ENCODE peak calls at places on chromosomes 13 and 19, in four cellular contexts. One of them, this sample, is unnamed.

GRCh38 chr13:50387124-50387581 is 371.9 kb downstream of the KCNRG start:
- DNase-seq in HepG2: peak
- DNase-seq in GM12878: no peak
- DNase-seq in K562: peak
- DNase-seq in this sample: peak

GRCh38 chr19:17721821-17722220 is 2.5 kb downstream of the MAP1S start:
- DNase-seq in HepG2: no peak
- DNase-seq in GM12878: no peak
- DNase-seq in K562: no peak
- DNase-seq in this sample: no peak

GRCh38 chr13:110119943-110120905 is 186.7 kb downstream of the COL4A1 start:
- DNase-seq in K562: no peak
- DNase-seq in HepG2: no peak
- DNase-seq in GM12878: no peak
- DNase-seq in this sample: no peak

GRCh38 chr19:48746738-48747575 is at the start of gene IZUMO1:
- DNase-seq in GM12878: no peak
- DNase-seq in HepG2: no peak
- DNase-seq in K562: peak
- DNase-seq in this sample: peak

GRCh38 chr13:28754698-28755545 is 36.2 kb upstream of the SLC46A3 start:
- DNase-seq in GM12878: no peak
- DNase-seq in HepG2: peak
- DNase-seq in K562: peak
- DNase-seq in this sample: peak

GRCh38 chr19:1069009-1069779 is 2.2 kb downstream of the ARHGAP45 start:
- DNase-seq in HepG2: no peak
- DNase-seq in GM12878: no peak
- DNase-seq in K562: no peak
- DNase-seq in this sample: no peak

GRCh38 chr13:106449096-106449495 is 86.4 kb downstream of the EFNB2 start:
- DNase-seq in HepG2: no peak
- DNase-seq in K562: no peak
- DNase-seq in GM12878: no peak
- DNase-seq in this sample: no peak

GRCh38 chr13:22483276-22483675 is 697.5 kb upstream of the SGCG start:
- DNase-seq in HepG2: no peak
- DNase-seq in GM12878: no peak
- DNase-seq in K562: no peak
- DNase-seq in this sample: no peak

GRCh38 chr19:3494051-3494450 is 6.4 kb downstream of the DOHH start:
- DNase-seq in K562: peak
- DNase-seq in HepG2: no peak
- DNase-seq in GM12878: no peak
- DNase-seq in this sample: peak

GRCh38 chr13:52411629-52412028 is 5.7 kb upstream of the THSD1 start:
- DNase-seq in GM12878: peak
- DNase-seq in HepG2: no peak
- DNase-seq in K562: no peak
- DNase-seq in this sample: no peak

GRCh38 chr13:33676045-33676699 is 141.8 kb upstream of the RFC3 start:
- DNase-seq in K562: no peak
- DNase-seq in GM12878: no peak
- DNase-seq in HepG2: peak
- DNase-seq in this sample: no peak

GRCh38 chr13:91017031-91017668 is 330.3 kb upstream of the MIR17HG start:
- DNase-seq in HepG2: no peak
- DNase-seq in K562: peak
- DNase-seq in GM12878: peak
- DNase-seq in this sample: peak

GRCh38 chr13:29310806-29311205 is 284.7 kb downstream of the SLC7A1 start:
- DNase-seq in K562: no peak
- DNase-seq in GM12878: no peak
- DNase-seq in HepG2: no peak
- DNase-seq in this sample: no peak

GRCh38 chr19:45590300-45591003 is 5.8 kb upstream of the OPA3 start:
- DNase-seq in K562: no peak
- DNase-seq in HepG2: no peak
- DNase-seq in GM12878: no peak
- DNase-seq in this sample: no peak

GRCh38 chr13:73224708-73225107 is 165.9 kb downstream of the KLF5 start:
- DNase-seq in K562: no peak
- DNase-seq in GM12878: no peak
- DNase-seq in HepG2: no peak
- DNase-seq in this sample: no peak

GRCh38 chr13:48400820-48401219 is 12.1 kb downstream of the LPAR6 start:
- DNase-seq in K562: no peak
- DNase-seq in GM12878: peak
- DNase-seq in HepG2: no peak
- DNase-seq in this sample: no peak

GRCh38 chr19:43504426-43505185 is at the start of gene PHLDB3:
- DNase-seq in GM12878: no peak
- DNase-seq in K562: no peak
- DNase-seq in HepG2: peak
- DNase-seq in this sample: peak

GRCh38 chr19:38661996-38662395 is 14.5 kb downstream of the ACTN4 start:
- DNase-seq in HepG2: no peak
- DNase-seq in GM12878: no peak
- DNase-seq in K562: no peak
- DNase-seq in this sample: no peak
- TF ChIP-seq MAX in HepG2: no peak
- TF ChIP-seq MAX in GM12878: no peak
- TF ChIP-seq MAX in K562: no peak
- TF ChIP-seq MAX in this sample: no peak

DNA sequence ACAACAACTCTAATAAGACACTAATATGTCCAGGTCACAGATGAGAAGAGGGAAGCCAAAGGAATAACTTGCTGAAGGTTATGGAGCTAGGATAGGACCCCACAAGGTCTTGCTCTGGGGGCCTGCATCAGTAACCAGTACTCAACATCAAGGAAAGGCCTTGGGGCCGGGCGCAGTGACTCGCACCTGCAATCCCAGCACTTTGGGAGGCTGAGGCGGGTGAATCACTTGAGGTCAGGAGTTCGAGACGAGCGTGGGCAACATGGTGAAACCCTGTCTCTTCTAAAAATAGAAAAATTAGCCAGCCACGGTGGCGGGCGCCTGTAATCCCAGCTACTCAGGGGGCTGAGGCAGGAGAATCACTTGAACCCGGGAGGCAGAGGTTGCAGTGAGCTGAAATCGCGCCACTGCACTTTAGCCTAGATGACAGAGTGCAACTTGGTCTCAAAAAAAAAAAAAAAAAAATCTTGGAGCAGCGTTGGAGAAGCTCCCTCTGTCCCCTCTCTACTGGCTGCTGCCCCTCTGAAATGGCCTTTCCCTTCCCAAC is 1.8 kb downstream of the LONP1 start:
- DNase-seq in GM12878: no peak
- DNase-seq in HepG2: no peak
- DNase-seq in K562: no peak
- DNase-seq in this sample: no peak
- TF ChIP-seq NR2C2 in GM12878: no peak
- TF ChIP-seq NR2C2 in HepG2: no peak
- TF ChIP-seq NR2C2 in K562: no peak
- TF ChIP-seq NR2C2 in this sample: no peak

DNA sequence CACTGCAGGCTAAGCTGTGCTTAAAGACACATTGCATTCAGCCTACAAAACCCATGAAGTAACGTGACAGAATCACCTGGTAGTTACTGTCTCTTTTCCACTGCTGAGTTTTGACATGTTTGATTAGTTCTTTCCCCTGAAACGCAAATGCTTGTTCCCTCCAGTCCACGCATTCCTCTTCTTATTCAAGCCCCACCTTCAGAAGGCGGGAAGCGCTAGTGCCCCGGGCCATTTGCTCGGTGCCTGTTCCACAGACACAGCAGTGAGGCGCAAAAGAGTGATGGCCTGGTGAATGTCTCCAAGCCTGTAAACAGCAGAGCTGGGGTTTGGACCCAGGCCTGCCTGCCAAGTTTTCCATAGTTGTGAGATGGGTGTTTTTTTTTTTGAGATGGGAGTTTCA is 10.9 kb downstream of the ACP4 start:
- DNase-seq in HepG2: no peak
- DNase-seq in GM12878: no peak
- DNase-seq in K562: no peak
- DNase-seq in this sample: no peak
- TF ChIP-seq CREB1 in HepG2: no peak
- TF ChIP-seq CREB1 in GM12878: no peak
- TF ChIP-seq CREB1 in K562: no peak
- TF ChIP-seq CREB1 in this sample: no peak

DNA sequence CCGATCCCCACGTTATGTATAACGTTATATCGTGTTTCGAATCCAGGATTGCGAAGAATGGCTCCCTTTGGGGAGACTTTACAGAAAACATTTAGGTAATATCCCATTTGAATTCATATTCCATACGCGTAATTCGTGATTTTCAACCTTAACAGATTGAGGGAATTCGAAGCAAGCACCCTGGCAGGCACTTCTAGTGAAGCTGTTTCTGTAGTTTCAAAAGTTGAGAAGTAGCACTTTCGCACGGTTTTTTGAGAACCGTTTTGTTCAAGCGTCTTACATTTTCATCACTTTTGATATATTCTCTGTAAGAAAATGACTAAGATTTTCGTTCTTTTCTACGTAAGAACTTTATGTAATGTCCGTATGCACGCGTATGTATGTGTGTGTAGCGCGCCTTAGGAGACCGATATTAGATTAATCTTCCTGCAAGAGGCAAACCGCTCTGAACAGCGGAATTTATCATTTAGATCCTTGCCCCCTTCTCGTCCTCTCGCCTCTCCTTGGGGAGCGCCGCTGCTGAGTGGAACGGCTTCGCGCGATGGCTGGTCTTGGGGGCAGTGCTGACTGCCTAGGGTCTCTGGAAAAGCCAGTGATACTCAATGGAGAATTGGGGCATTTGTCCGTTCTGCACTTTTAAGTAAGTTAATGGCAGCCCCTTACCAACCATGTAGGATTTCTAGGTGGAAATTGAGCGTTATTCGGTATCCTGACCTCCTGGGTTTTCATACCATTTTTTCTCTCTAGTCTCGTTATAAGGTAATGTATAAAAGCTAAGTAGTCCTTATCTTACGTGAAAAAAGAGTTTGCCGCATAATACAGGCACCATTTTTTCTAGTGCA is 4.8 kb downstream of the MAB21L1 start:
- DNase-seq in HepG2: no peak
- DNase-seq in K562: no peak
- DNase-seq in GM12878: no peak
- DNase-seq in this sample: peak
- TF ChIP-seq MAX in HepG2: no peak
- TF ChIP-seq MAX in K562: no peak
- TF ChIP-seq MAX in GM12878: no peak
- TF ChIP-seq MAX in this sample: no peak

GRCh38 chr19:56191115-56191514 is 6.5 kb downstream of the ZSCAN5B start:
- DNase-seq in GM12878: no peak
- DNase-seq in HepG2: no peak
- DNase-seq in K562: no peak
- DNase-seq in this sample: peak

GRCh38 chr19:56199686-56200085 is 2.1 kb upstream of the ZSCAN5B start:
- DNase-seq in K562: no peak
- DNase-seq in HepG2: peak
- DNase-seq in GM12878: no peak
- DNase-seq in this sample: no peak

GRCh38 chr19:56191711-56192110 is 5.9 kb downstream of the ZSCAN5B start:
- DNase-seq in HepG2: no peak
- DNase-seq in GM12878: no peak
- DNase-seq in K562: no peak
- DNase-seq in this sample: no peak

GRCh38 chr19:56189785-56190184 is 7.8 kb downstream of the ZSCAN5B start:
- DNase-seq in K562: peak
- DNase-seq in GM12878: no peak
- DNase-seq in HepG2: no peak
- DNase-seq in this sample: no peak

DNA sequence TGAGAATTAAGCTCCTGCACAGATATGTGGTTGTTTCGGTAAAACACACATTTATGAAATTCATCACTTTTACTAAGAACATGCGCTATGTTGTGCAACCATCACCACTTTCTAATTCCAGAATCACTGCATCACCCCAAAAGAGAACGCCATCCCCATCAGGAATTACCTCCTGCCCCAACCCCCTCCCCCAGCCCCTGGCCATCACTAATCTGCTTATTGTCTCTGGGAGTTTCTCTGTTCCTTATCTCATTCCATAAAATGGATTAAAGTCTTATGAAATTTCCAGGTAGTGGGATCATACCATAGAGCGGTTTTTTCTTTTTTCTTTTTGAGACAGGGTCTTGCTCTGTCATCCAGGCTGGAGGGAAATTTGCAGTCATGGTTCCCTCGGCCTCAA is 3.6 kb downstream of the ZSCAN5B start:
- DNase-seq in HepG2: no peak
- DNase-seq in K562: no peak
- DNase-seq in GM12878: no peak
- DNase-seq in this sample: no peak
- TF ChIP-seq NR2C2 in HepG2: no peak
- TF ChIP-seq NR2C2 in K562: no peak
- TF ChIP-seq NR2C2 in GM12878: no peak
- TF ChIP-seq NR2C2 in this sample: no peak

GRCh38 chr19:29119582-29119981 is 93.4 kb downstream of the UQCRFS1 start:
- DNase-seq in GM12878: no peak
- DNase-seq in HepG2: no peak
- DNase-seq in K562: no peak
- DNase-seq in this sample: peak

GRCh38 chr19:29122185-29122584 is 90.8 kb downstream of the UQCRFS1 start:
- DNase-seq in GM12878: no peak
- DNase-seq in HepG2: no peak
- DNase-seq in K562: no peak
- DNase-seq in this sample: no peak

GRCh38 chr19:29120471-29120870 is 92.5 kb downstream of the UQCRFS1 start:
- DNase-seq in K562: no peak
- DNase-seq in GM12878: no peak
- DNase-seq in HepG2: no peak
- DNase-seq in this sample: no peak

GRCh38 chr19:29118384-29118783 is 94.6 kb downstream of the UQCRFS1 start:
- DNase-seq in K562: no peak
- DNase-seq in HepG2: no peak
- DNase-seq in GM12878: no peak
- DNase-seq in this sample: no peak

DNA sequence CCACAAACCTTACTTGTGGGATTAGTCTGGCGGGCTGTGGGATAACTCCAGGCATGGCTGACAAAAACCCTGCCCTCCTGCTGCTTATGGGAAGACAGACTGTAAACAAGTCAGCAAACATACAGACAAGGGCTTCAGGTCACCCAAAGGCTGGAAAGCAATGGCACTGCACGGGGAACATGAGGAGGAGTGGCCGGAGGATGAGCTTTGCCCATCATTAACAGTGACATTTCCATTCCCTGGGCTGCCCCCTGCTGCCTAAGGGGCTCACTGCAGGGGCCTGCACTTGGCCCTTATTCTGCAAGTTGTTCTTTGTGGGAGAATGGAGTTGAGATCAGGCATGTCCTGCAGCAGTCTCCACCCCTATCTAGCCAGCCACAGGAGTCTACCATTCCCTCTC is 91.3 kb downstream of the UQCRFS1 start:
- DNase-seq in HepG2: no peak
- DNase-seq in GM12878: no peak
- DNase-seq in K562: peak
- DNase-seq in this sample: peak
- TF ChIP-seq CREB1 in HepG2: no peak
- TF ChIP-seq CREB1 in GM12878: no peak
- TF ChIP-seq CREB1 in K562: no peak
- TF ChIP-seq CREB1 in this sample: no peak